ENCODE peak calls at places on chromosome 12, in six cellular contexts. L, B, D, N, J and Z are unnamed samples.

GRCh38 chr12:104938371-104938770 is 19.7 kb downstream of the SLC41A2 start:
- DNase-seq in L (no peak), B (no peak), D (no peak), N (no peak), J (peak; percentile 30), Z (peak; percentile 24)

GRCh38 chr12:7144414-7145120 is 14.4 kb downstream of the CLSTN3 start:
- DNase-seq in L (no peak), B (peak; percentile 39), D (peak; percentile 42), N (no peak), J (peak; percentile 40), Z (peak; percentile 62)

GRCh38 chr12:96073346-96074336 is 38.3 kb upstream of the LTA4H start:
- DNase-seq in L (no peak), B (no peak), D (no peak), N (no peak), J (no peak), Z (peak; percentile 20)

GRCh38 chr12:126874427-126875026 is 1392.4 kb upstream of the TMEM132C start:
- DNase-seq in L (peak; percentile 73), B (no peak), D (peak; percentile 63), N (peak; percentile 35), J (no peak), Z (peak; percentile 57)

GRCh38 chr12:117067016-117067415 is 32.2 kb downstream of the TESC start:
- DNase-seq in L (no peak), B (no peak), D (no peak), N (no peak), J (no peak), Z (no peak)

GRCh38 chr12:116708826-116709756 is 28.8 kb downstream of the SPRING1 start:
- DNase-seq in L (peak; percentile 42), B (peak; percentile 52), D (peak; percentile 34), N (peak; percentile 37), J (peak; percentile 58), Z (peak; percentile 82)

GRCh38 chr12:32183646-32184045 is 77.0 kb downstream of the BICD1 start:
- DNase-seq in L (no peak), B (peak; percentile 15), D (peak; percentile 12), N (no peak), J (peak; percentile 15), Z (peak; percentile 8)

GRCh38 chr12:53102883-53103807 is at the start of gene SOAT2:
- DNase-seq in L (no peak), B (no peak), D (peak; percentile 60), N (no peak), J (no peak), Z (no peak)

GRCh38 chr12:124525455-124525854 is 42.0 kb downstream of the NCOR2 start:
- DNase-seq in L (no peak), B (no peak), D (no peak), N (peak; percentile 51), J (no peak), Z (peak; percentile 45)

DNA sequence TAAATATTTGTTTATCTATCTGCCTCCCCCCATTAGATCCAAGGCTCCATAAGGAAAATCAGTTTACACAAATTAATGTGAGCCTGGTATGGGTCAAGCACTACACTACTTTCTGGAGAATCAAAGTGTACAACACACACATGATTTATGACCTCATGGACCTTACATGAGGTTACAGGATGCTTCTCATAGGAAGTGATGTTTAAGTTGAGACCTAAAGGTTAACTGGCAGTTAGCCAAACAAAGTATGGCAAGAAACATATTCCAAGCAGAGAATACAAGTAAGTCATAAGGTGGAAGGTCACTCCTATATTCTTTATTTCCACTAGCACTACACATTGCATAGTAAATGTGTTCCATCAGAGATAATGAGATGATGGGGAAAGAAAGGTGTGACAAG is 39.2 kb downstream of the OSBPL8 start:
- DNase-seq in L (no peak), B (peak; percentile 45), D (no peak), N (no peak), J (no peak), Z (no peak)
- H3K9me3 ChIP-seq in L (peaks cover 9% of the 10 kb centered on the region), B (no peaks in the 10 kb centered on the region), D (peaks cover 6% of the 10 kb centered on the region), N (peaks cover 6% of the 10 kb centered on the region), J (peaks cover 2% of the 10 kb centered on the region), Z (no peaks in the 10 kb centered on the region)

GRCh38 chr12:132255642-132256041 is 73.7 kb downstream of the GALNT9 start:
- DNase-seq in L (no peak), B (no peak), D (no peak), N (no peak), J (no peak), Z (no peak)

GRCh38 chr12:132258543-132258942 is 70.8 kb downstream of the GALNT9 start:
- DNase-seq in L (no peak), B (no peak), D (no peak), N (no peak), J (no peak), Z (no peak)

GRCh38 chr12:132257955-132258490 is 71.4 kb downstream of the GALNT9 start:
- DNase-seq in L (no peak), B (no peak), D (no peak), N (no peak), J (no peak), Z (no peak)

GRCh38 chr12:132257206-132257954 is 72.0 kb downstream of the GALNT9 start:
- DNase-seq in L (no peak), B (no peak), D (no peak), N (no peak), J (no peak), Z (no peak)

GRCh38 chr12:132256646-132257045 is 72.7 kb downstream of the GALNT9 start:
- DNase-seq in L (no peak), B (no peak), D (no peak), N (no peak), J (no peak), Z (no peak)
- H3K9me3 ChIP-seq in L (peaks cover 1% of the 10 kb centered on the region), B (no peaks in the 10 kb centered on the region), D (no peaks in the 10 kb centered on the region), N (no peaks in the 10 kb centered on the region), J (no peaks in the 10 kb centered on the region), Z (no peaks in the 10 kb centered on the region)

GRCh38 chr12:128684357-128684756 is 139.4 kb downstream of the SLC15A4 start:
- DNase-seq in L (no peak), B (no peak), D (no peak), N (no peak), J (no peak), Z (no peak)
- H3K9me3 ChIP-seq in L (peaks cover 2% of the 10 kb centered on the region), B (peaks cover 5% of the 10 kb centered on the region), D (no peaks in the 10 kb centered on the region), N (peaks cover 3% of the 10 kb centered on the region), J (peaks cover 32% of the 10 kb centered on the region), Z (no peaks in the 10 kb centered on the region)

GRCh38 chr12:133106253-133106652 is 23.8 kb downstream of the ZNF891 start:
- DNase-seq in L (no peak), B (peak; percentile 18), D (no peak), N (no peak), J (no peak), Z (peak; percentile 5)

GRCh38 chr12:133107121-133107520 is 23.0 kb downstream of the ZNF891 start:
- DNase-seq in L (no peak), B (no peak), D (no peak), N (no peak), J (no peak), Z (no peak)

GRCh38 chr12:133108150-133108549 is 21.9 kb downstream of the ZNF891 start:
- DNase-seq in L (no peak), B (no peak), D (no peak), N (no peak), J (no peak), Z (no peak)

GRCh38 chr12:133105620-133106019 is 24.5 kb downstream of the ZNF891 start:
- DNase-seq in L (no peak), B (peak; percentile 11), D (no peak), N (no peak), J (no peak), Z (peak; percentile 1)
- H3K9me3 ChIP-seq in L (peaks cover 35% of the 10 kb centered on the region), B (peaks cover 33% of the 10 kb centered on the region), D (peaks cover 73% of the 10 kb centered on the region), N (peaks cover 100% of the 10 kb centered on the region), J (peaks cover 84% of the 10 kb centered on the region), Z (peaks cover 44% of the 10 kb centered on the region)

GRCh38 chr12:132954471-132955048 is 1.5 kb downstream of the ZNF605 start:
- DNase-seq in L (no peak), B (peak; percentile 10), D (no peak), N (no peak), J (no peak), Z (peak; percentile 45)
- H3K9me3 ChIP-seq in L (peaks cover 36% of the 10 kb centered on the region), B (peaks cover 3% of the 10 kb centered on the region), D (peaks cover 39% of the 10 kb centered on the region), N (peaks cover 43% of the 10 kb centered on the region), J (peaks cover 38% of the 10 kb centered on the region), Z (no peaks in the 10 kb centered on the region)

DNA sequence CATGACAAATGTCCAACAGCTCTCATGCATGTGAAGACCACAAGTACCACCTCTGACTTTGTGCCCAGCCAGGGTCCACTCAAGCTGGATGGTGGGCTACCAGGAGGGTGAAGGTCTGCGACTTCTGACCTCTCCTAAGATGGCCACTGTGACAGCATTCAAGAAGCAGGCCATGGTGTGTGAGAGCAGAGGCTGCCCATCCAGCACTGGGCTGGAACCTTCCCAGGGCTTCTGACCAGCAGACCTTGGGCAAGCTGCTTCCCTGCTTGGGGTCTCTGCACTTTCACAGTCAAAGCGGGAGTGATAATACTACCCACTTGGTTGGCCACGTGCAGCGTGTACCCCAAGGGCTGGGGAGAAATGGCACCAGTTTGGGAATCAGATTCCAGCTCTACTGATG is 10.4 kb downstream of the MMAB start:
- DNase-seq in L (no peak), B (no peak), D (no peak), N (no peak), J (no peak), Z (no peak)
- H3K9me3 ChIP-seq in L (peaks cover 3% of the 10 kb centered on the region), B (no peaks in the 10 kb centered on the region), D (peaks cover 6% of the 10 kb centered on the region), N (no peaks in the 10 kb centered on the region), J (peaks cover 2% of the 10 kb centered on the region), Z (no peaks in the 10 kb centered on the region)